ENCODE peak calls at places on chromosomes 5 and 9, in eight cellular contexts. R is activated CD4-positive, alpha-beta T cell treated with anti-CD3 and anti-CD28 coated beads, Interleukin-2, amount 50 U/mL, for 24 hours; W is T-cell; T is activated T-helper 1 cell treated with anti-CD3 and anti-CD28 coated beads, Interleukin-12 subunit alpha, Interleukin-12 subunit beta, Interleukin-2, Interleukin-4 antibody, amounts not matched to agents 30 ng/mL and 10 ng/mL and 1 ng/mL, durations not matched to agents 14 hours and 24 hours and 36 hours; J is heart right ventricle; D is ecto neural progenitor cell; S is GM04503; F is dorsolateral prefrontal cortex. G is an unnamed sample.

GRCh38 chr5:56951131-56951945 is 585 bp downstream of the MIER3 start:
- DNase-seq in R (peak), W (peak), T (peak), J (peak), D (peak), S (no peak), F (no peak), G (no peak)

GRCh38 chr9:7258688-7259396 is 501.1 kb downstream of the KDM4C start:
- DNase-seq in R (no peak), W (no peak), T (no peak), J (no peak), D (no peak), S (no peak), F (no peak), G (peak)

GRCh38 chr9:82570226-82570625 is 492.7 kb downstream of the RASEF start:
- DNase-seq in R (no peak), W (no peak), T (no peak), J (no peak), D (no peak), S (no peak), F (no peak), G (no peak)

GRCh38 chr5:139842321-139842720 is 46.7 kb downstream of the PSD2 start:
- DNase-seq in R (no peak), W (no peak), T (no peak), J (no peak), D (no peak), S (no peak), F (peak), G (no peak)

GRCh38 chr9:124857533-124858162 is 4.1 kb downstream of the RPL35 start:
- DNase-seq in R (no peak), W (no peak), T (no peak), J (no peak), D (no peak), S (no peak), F (no peak), G (no peak)

GRCh38 chr5:1415626-1416360 is 29.4 kb downstream of the SLC6A3 start:
- DNase-seq in R (no peak), W (no peak), T (no peak), J (no peak), D (no peak), S (no peak), F (no peak), G (no peak)

GRCh38 chr5:1960595-1961303 is 78.0 kb upstream of the IRX4 start:
- DNase-seq in R (no peak), W (no peak), T (no peak), J (no peak), D (peak), S (no peak), F (no peak), G (no peak)

GRCh38 chr5:179294131-179294780 is 51.0 kb downstream of the ADAMTS2 start:
- DNase-seq in R (no peak), W (no peak), T (no peak), J (peak), D (no peak), S (no peak), F (no peak), G (no peak)

GRCh38 chr9:27590636-27591035 is 17.4 kb upstream of the C9orf72 start:
- DNase-seq in R (no peak), W (no peak), T (no peak), J (no peak), D (no peak), S (no peak), F (no peak), G (peak)

GRCh38 chr9:114592356-114592755 is 4.8 kb downstream of the ATP6V1G1 start:
- DNase-seq in R (no peak), W (peak), T (peak), J (no peak), D (no peak), S (no peak), F (no peak), G (no peak)

GRCh38 chr9:126965541-126966428 is 51.2 kb downstream of the RALGPS1 start:
- DNase-seq in R (no peak), W (peak), T (peak), J (peak), D (peak), S (no peak), F (peak), G (peak)

GRCh38 chr9:21853414-21853813 is 51.0 kb downstream of the MTAP start:
- DNase-seq in R (no peak), W (no peak), T (no peak), J (no peak), D (no peak), S (no peak), F (no peak), G (no peak)

GRCh38 chr5:60789541-60789940 is 54.5 kb downstream of the ELOVL7 start:
- DNase-seq in R (no peak), W (no peak), T (no peak), J (no peak), D (no peak), S (no peak), F (no peak), G (no peak)

GRCh38 chr5:96463106-96463505 is 30.1 kb upstream of the PCSK1 start:
- DNase-seq in R (no peak), W (no peak), T (no peak), J (no peak), D (no peak), S (no peak), F (no peak), G (no peak)

GRCh38 chr9:70257991-70258691 is 637 bp upstream of the SMC5 start:
- DNase-seq in R (peak), W (no peak), T (no peak), J (no peak), D (peak), S (peak), F (no peak), G (peak)

GRCh38 chr5:72783354-72783753 is 33.1 kb upstream of the TNPO1 start:
- DNase-seq in R (no peak), W (no peak), T (no peak), J (no peak), D (no peak), S (no peak), F (no peak), G (no peak)